ENCODE peak calls at places on chromosomes 11 and 22, in nine cellular contexts. I, M, B, N, T, V, Z, C and O are unnamed samples.

GRCh38 chr11:114171257-114172054 is 111.9 kb downstream of the ZBTB16 start:
- DNase-seq in I (no peak), M (no peak), B (no peak), N (no peak), T (peak; percentile 70), V (peak; percentile 96), Z (no peak), C (no peak), O (no peak)

GRCh38 chr11:118046051-118046963 is 30.6 kb upstream of the TMPRSS4 start:
- DNase-seq in I (no peak), M (no peak), B (no peak), N (no peak), T (no peak), V (no peak), Z (no peak), C (peak; percentile 43), O (peak; percentile 41)

GRCh38 chr11:56848105-56848809 is 99.8 kb upstream of the OR9G4 start:
- DNase-seq in I (no peak), M (no peak), B (no peak), N (no peak), T (no peak), V (no peak), Z (peak; percentile 48), C (no peak), O (no peak)

GRCh38 chr11:31815743-31816466 is 4.8 kb upstream of the PAX6 start:
- DNase-seq in I (peak; percentile 41), M (no peak), B (no peak), N (no peak), T (peak; percentile 37), V (no peak), Z (peak; percentile 35), C (peak; percentile 22), O (no peak)

GRCh38 chr11:2578006-2578933 is 121.5 kb downstream of the KCNQ1OT1 start:
- DNase-seq in I (no peak), M (no peak), B (no peak), N (no peak), T (no peak), V (peak; percentile 14), Z (no peak), C (no peak), O (peak; percentile 2)

GRCh38 chr11:21723681-21724080 is 469.2 kb upstream of the ANO5 start:
- DNase-seq in I (no peak), M (no peak), B (no peak), N (no peak), T (no peak), V (no peak), Z (no peak), C (no peak), O (no peak)

GRCh38 chr11:92302766-92303165 is 78.1 kb downstream of the FAT3 start:
- DNase-seq in I (peak; percentile 8), M (no peak), B (peak; percentile 42), N (no peak), T (no peak), V (no peak), Z (no peak), C (no peak), O (no peak)

GRCh38 chr22:45516923-45517675 is 14.4 kb downstream of the FBLN1 start:
- DNase-seq in I (peak; percentile 50), M (no peak), B (peak; percentile 76), N (no peak), T (no peak), V (peak; percentile 28), Z (no peak), C (no peak), O (no peak)

GRCh38 chr11:19441288-19441687 is 200.5 kb upstream of the E2F8 start:
- DNase-seq in I (no peak), M (no peak), B (no peak), N (no peak), T (no peak), V (no peak), Z (no peak), C (no peak), O (no peak)

GRCh38 chr22:19631899-19632670 is 82.2 kb upstream of the SEPTIN5 start:
- DNase-seq in I (peak; percentile 53), M (peak; percentile 58), B (peak; percentile 63), N (no peak), T (peak; percentile 54), V (peak; percentile 25), Z (peak; percentile 19), C (no peak), O (no peak)

GRCh38 chr11:91435694-91436375 is 788.8 kb upstream of the FAT3 start:
- DNase-seq in I (no peak), M (peak; percentile 65), B (no peak), N (no peak), T (no peak), V (no peak), Z (peak; percentile 32), C (no peak), O (no peak)

GRCh38 chr11:78138694-78139421 is 568 bp downstream of the ALG8 start:
- DNase-seq in I (peak; percentile 27), M (peak; percentile 13), B (peak; percentile 30), N (no peak), T (peak; percentile 10), V (no peak), Z (peak; percentile 49), C (peak; percentile 24), O (no peak)

GRCh38 chr11:45468265-45468856 is 182.2 kb upstream of the SYT13 start:
- DNase-seq in I (peak; percentile 12), M (no peak), B (no peak), N (no peak), T (peak; percentile 30), V (no peak), Z (no peak), C (no peak), O (no peak)

GRCh38 chr22:46636221-46637002 is 16.2 kb downstream of the GRAMD4 start:
- DNase-seq in I (no peak), M (no peak), B (no peak), N (no peak), T (peak; percentile 45), V (no peak), Z (no peak), C (no peak), O (no peak)

GRCh38 chr11:129090056-129090455 is 102.1 kb downstream of the ARHGAP32 start:
- DNase-seq in I (no peak), M (no peak), B (peak; percentile 63), N (no peak), T (no peak), V (no peak), Z (no peak), C (no peak), O (no peak)

GRCh38 chr11:111440416-111441205 is 61.5 kb upstream of the POU2AF1 start:
- DNase-seq in I (no peak), M (no peak), B (no peak), N (no peak), T (no peak), V (peak; percentile 91), Z (no peak), C (no peak), O (no peak)